ENCODE peak calls at places on chromosome 14, in five cellular contexts. L is AG10803, P is psoas muscle, O is IMR-90, A is dorsolateral prefrontal cortex. H is an unnamed sample.

GRCh38 chr14:32657081-32657480 is 281.6 kb upstream of the NPAS3 start:
- DNase-seq in L (peak), O (peak), P (no peak), A (no peak), H (no peak)

GRCh38 chr14:51004801-51005526 is 60.7 kb upstream of the PYGL start:
- DNase-seq in P (no peak), O (peak), L (peak), A (no peak), H (peak)

GRCh38 chr14:30191639-30192279 is 264.1 kb upstream of the PRKD1 start:
- DNase-seq in O (peak), L (peak), A (no peak), P (no peak), H (no peak)

GRCh38 chr14:71783786-71784185 is 148.4 kb upstream of the RGS6 start:
- DNase-seq in P (no peak), A (no peak), O (no peak), L (no peak), H (no peak)

GRCh38 chr14:77495354-77495753 is 3.3 kb downstream of the ISM2 start:
- DNase-seq in L (no peak), A (no peak), P (no peak), O (no peak), H (no peak)

GRCh38 chr14:32473476-32473875 is 144.4 kb downstream of the AKAP6 start:
- DNase-seq in O (no peak), A (no peak), P (peak), L (peak), H (no peak)

GRCh38 chr14:53064461-53064860 is 88.7 kb downstream of the DDHD1 start:
- DNase-seq in O (peak), A (no peak), P (no peak), L (no peak), H (no peak)

GRCh38 chr14:52266179-52266578 is 1.3 kb upstream of the PTGDR start:
- DNase-seq in A (no peak), P (peak), O (peak), L (peak), H (no peak)

GRCh38 chr14:41901089-41901488 is 294.4 kb downstream of the LRFN5 start:
- DNase-seq in O (no peak), P (no peak), A (no peak), L (no peak), H (no peak)

GRCh38 chr14:70254476-70254961 is 65.8 kb upstream of the SLC8A3 start:
- DNase-seq in O (peak), A (no peak), L (peak), P (peak), H (peak)

GRCh38 chr14:103519043-103519836 is 3.4 kb downstream of the CKB start:
- DNase-seq in P (no peak), O (no peak), L (peak), A (no peak), H (no peak)

GRCh38 chr14:102362084-102362483 is 606 bp downstream of the CINP start:
- DNase-seq in O (peak), L (peak), P (no peak), A (no peak), H (no peak)

GRCh38 chr14:71317385-71318096 is 410.3 kb downstream of the PCNX1 start:
- DNase-seq in O (no peak), P (no peak), L (peak), A (no peak), H (no peak)

GRCh38 chr14:56108057-56108456 is 10.2 kb upstream of the PELI2 start:
- DNase-seq in O (no peak), P (no peak), L (no peak), A (no peak), H (no peak)

GRCh38 chr14:99382071-99382640 is 98.5 kb downstream of the SETD3 start:
- DNase-seq in L (no peak), A (no peak), P (no peak), O (no peak), H (no peak)

GRCh38 chr14:99383457-99384428 is 96.9 kb downstream of the SETD3 start:
- DNase-seq in L (no peak), O (no peak), P (no peak), A (no peak), H (no peak)

GRCh38 chr14:99380991-99381687 is 99.5 kb downstream of the SETD3 start:
- DNase-seq in O (no peak), P (no peak), L (no peak), A (no peak), H (no peak)

GRCh38 chr14:99381688-99382060 is 99.0 kb downstream of the SETD3 start:
- DNase-seq in P (no peak), A (no peak), O (no peak), L (no peak), H (no peak)

DNA sequence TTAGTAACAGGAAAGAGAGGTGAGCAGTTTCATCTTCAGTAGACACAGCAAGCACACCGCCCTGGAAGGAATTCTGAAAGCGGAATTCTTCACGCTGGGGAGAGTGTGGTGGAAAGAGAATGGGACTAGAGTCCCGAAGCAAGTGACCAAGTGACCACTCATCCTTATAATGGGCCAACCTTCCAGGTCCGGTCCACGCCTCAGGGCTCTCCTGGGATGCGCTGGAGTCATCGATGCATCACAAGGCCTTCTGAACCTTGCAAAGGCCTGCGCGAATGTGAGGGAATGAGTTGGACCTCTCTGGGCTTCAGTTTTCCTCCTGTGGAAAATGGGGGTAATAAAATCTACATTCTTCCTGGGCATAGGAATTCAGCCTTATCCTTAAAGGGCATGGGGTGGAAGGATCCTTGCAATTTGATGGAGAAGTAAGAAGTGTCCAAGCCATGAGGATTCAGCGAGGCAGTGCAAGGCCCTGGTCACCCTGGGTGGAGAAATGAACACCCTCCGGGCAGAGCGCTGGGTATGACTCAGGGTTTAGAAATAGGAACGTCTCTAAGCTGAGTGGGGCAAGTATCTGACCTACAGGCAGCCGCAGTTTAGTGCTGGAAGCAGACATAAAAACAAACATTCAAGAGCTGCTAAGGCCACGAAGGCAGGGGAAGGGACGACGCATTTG is 97.7 kb downstream of the SETD3 start:
- DNase-seq in L (no peak), P (no peak), A (no peak), O (peak), H (no peak)
- TF ChIP-seq CTCF in L (no peak), P (no peak), A (no peak), O (no peak), H (no peak)

GRCh38 chr14:100827140-100827517 is 1.2 kb downstream of the MEG3 start:
- DNase-seq in L (no peak), P (no peak), O (peak), A (no peak), H (peak)
- TF ChIP-seq CTCF in L (peak), P (no peak), O (peak), A (peak), H (peak)

DNA sequence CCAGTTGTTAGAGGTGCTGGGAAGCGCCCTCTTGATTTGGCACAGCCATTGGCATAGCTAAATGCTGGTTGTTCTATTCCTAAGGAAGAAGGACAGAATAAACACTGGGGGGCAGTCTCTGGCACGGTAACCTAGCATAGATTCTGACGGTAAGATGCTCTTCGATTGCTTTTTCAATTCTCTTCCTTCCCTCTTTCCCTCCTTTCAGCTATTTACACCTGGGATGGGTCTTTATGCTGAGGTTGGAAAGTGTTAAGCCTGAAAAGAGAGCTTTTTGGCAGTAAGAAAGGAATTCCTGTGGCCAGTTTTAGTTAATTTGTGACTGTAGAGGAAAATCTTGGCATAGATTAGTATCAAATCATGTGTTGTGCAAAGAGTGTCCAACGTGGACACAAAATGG is 162.8 kb downstream of the SNAPC1 start:
- DNase-seq in O (peak), L (peak), A (no peak), P (no peak), H (peak)
- TF ChIP-seq CTCF in O (peak), L (peak), A (peak), P (no peak), H (peak)

GRCh38 chr14:75229576-75229922 is 49.1 kb upstream of the FOS start:
- DNase-seq in O (no peak), A (no peak), P (no peak), L (no peak), H (no peak)

GRCh38 chr14:75226755-75227544 is 50.5 kb upstream of the TMED10 start:
- DNase-seq in L (no peak), P (no peak), A (no peak), O (no peak), H (no peak)

GRCh38 chr14:75232597-75232996 is 46.0 kb upstream of the FOS start:
- DNase-seq in A (no peak), P (no peak), L (no peak), O (no peak), H (no peak)

GRCh38 chr14:75231320-75231719 is 47.3 kb upstream of the FOS start:
- DNase-seq in O (no peak), L (no peak), A (no peak), P (no peak), H (no peak)

DNA sequence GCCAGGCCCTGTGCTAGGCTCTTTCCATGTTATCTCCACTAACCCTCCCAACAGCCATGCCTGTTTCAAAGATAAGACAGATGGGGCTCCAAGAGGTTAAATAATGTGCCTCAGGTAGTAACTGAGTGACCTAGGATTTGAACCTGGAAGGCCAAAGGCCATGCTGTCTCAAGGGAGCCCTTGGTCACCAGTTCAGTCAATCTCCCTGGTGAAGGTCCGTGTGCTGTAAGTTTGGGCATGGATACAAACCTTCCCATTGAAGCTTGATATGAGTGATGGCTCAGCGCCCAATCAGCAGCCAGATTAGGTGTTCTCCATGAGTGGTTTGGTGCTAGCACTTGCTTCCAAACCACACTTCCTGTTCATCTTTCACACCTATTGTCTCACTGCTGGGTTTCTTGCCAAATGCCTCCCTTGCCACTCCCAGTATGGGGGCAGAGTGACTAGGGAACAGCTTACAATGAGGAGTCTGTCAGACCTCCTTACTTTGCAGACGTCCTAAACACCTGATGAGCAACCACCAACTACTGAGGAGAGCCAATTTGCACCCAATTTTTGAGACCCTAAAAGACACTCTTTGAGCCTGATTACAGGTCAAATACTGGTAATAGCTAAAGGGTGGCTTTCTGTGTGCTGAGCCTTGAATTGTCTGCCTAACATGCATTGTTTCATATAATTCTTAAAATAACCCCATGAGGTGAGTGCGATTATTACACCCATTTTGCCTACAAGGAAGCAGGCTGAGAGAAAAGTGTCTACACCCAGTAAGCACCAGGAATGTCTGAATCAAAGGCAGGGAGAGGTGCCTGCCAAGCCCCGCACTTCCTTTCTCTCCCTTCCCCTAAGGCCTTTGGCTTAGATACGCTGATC is 48.5 kb upstream of the FOS start:
- DNase-seq in P (peak), A (no peak), O (peak), L (peak), H (no peak)
- TF ChIP-seq CTCF in P (peak), A (no peak), O (no peak), L (no peak), H (no peak)

GRCh38 chr14:68656452-68656851 is 136.4 kb downstream of the ZFP36L1 start:
- DNase-seq in A (no peak), L (no peak), P (no peak), O (no peak), H (no peak)

GRCh38 chr14:68657300-68658028 is 135.4 kb downstream of the ZFP36L1 start:
- DNase-seq in O (no peak), L (no peak), P (no peak), A (no peak), H (no peak)

GRCh38 chr14:68655021-68655811 is 137.7 kb downstream of the ZFP36L1 start:
- DNase-seq in P (no peak), L (no peak), A (no peak), O (peak), H (no peak)

GRCh38 chr14:68654471-68654941 is 138.4 kb downstream of the ZFP36L1 start:
- DNase-seq in O (no peak), P (no peak), A (no peak), L (no peak), H (no peak)

GRCh38 chr14:68655961-68656360 is 136.9 kb downstream of the ZFP36L1 start:
- DNase-seq in P (no peak), O (no peak), L (no peak), A (no peak), H (peak)
- TF ChIP-seq CTCF in P (no peak), O (no peak), L (peak), A (peak), H (peak)

GRCh38 chr14:91607322-91608047 is 97.4 kb upstream of the PPP4R3A start:
- DNase-seq in L (no peak), A (no peak), O (no peak), P (no peak), H (no peak)

GRCh38 chr14:91613459-91614145 is 103.5 kb upstream of the PPP4R3A start:
- DNase-seq in A (no peak), P (no peak), O (no peak), L (no peak), H (no peak)

GRCh38 chr14:91611528-91611927 is 101.4 kb upstream of the PPP4R3A start:
- DNase-seq in O (no peak), A (no peak), P (no peak), L (no peak), H (no peak)

GRCh38 chr14:91606851-91607250 is 96.7 kb upstream of the PPP4R3A start:
- DNase-seq in P (no peak), A (no peak), O (no peak), L (no peak), H (no peak)

GRCh38 chr14:91609183-91609582 is 99.1 kb upstream of the PPP4R3A start:
- DNase-seq in P (no peak), L (no peak), O (no peak), A (no peak), H (no peak)
- TF ChIP-seq CTCF in P (no peak), L (no peak), O (no peak), A (no peak), H (no peak)

DNA sequence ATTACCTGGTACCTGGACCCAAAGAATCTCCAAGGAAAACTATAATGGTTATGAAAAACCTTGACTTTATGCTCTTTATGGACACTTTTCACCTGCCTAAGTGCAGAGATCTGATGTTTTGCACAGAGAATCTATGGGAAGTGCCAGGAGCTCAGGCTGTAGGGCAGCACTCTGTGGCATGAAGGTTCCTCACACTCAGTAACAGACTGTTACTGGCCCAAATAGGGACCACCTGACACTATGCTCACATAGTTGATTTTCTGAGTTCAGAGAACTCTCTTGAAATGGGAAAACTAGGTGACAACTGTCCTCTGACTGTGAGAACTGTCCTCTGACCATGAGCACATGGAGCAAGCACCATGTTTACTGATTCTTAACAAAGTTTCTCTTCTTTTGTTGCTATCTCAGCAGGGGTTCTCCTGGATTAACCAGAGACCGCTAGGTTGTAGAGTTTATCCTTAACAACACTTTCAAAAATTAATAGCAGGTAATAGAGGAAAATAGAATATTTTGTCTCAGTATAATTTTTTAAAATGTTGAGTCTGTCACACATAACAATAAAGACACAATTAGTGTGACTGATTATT is 101.6 kb downstream of the STXBP6 start:
- DNase-seq in O (no peak), L (no peak), A (no peak), P (no peak), H (no peak)
- TF ChIP-seq CTCF in O (no peak), L (no peak), A (no peak), P (no peak), H (no peak)